ENCODE peak calls at places on chromosomes 11 and 22, in five cellular contexts. One of them, this sample, is unnamed. For H3K36me3, the result is how much of the 10 kb centered on the place peaks cover.

GRCh38 chr11:64356498-64357411 is 2.2 kb upstream of the RPS6KA4 start:
- DNase-seq in CD4-positive, CD25-positive, alpha-beta regulatory T cell: peak
- DNase-seq in CD8-positive, alpha-beta T cell: no peak
- DNase-seq in esophagus squamous epithelium: no peak
- DNase-seq in breast epithelium: no peak
- DNase-seq in this sample: no peak

GRCh38 chr11:1853376-1854131 is 670 bp downstream of the LSP1 start:
- DNase-seq in CD4-positive, CD25-positive, alpha-beta regulatory T cell: peak
- DNase-seq in CD8-positive, alpha-beta T cell: no peak
- DNase-seq in esophagus squamous epithelium: no peak
- DNase-seq in breast epithelium: no peak
- DNase-seq in this sample: no peak

GRCh38 chr22:36369004-36369921 is 18.5 kb downstream of the MYH9 start:
- DNase-seq in CD4-positive, CD25-positive, alpha-beta regulatory T cell: no peak
- DNase-seq in CD8-positive, alpha-beta T cell: no peak
- DNase-seq in esophagus squamous epithelium: no peak
- DNase-seq in breast epithelium: no peak
- DNase-seq in this sample: no peak

GRCh38 chr11:11966826-11967668 is 41.4 kb downstream of the DKK3 start:
- DNase-seq in CD4-positive, CD25-positive, alpha-beta regulatory T cell: peak
- DNase-seq in CD8-positive, alpha-beta T cell: peak
- DNase-seq in esophagus squamous epithelium: no peak
- DNase-seq in breast epithelium: peak
- DNase-seq in this sample: no peak

GRCh38 chr22:28075260-28075981 is 156.4 kb upstream of the PITPNB start:
- DNase-seq in CD4-positive, CD25-positive, alpha-beta regulatory T cell: no peak
- DNase-seq in CD8-positive, alpha-beta T cell: no peak
- DNase-seq in esophagus squamous epithelium: no peak
- DNase-seq in breast epithelium: no peak
- DNase-seq in this sample: no peak

GRCh38 chr11:62954478-62954877 is 30.3 kb downstream of the SLC22A6 start:
- DNase-seq in CD4-positive, CD25-positive, alpha-beta regulatory T cell: no peak
- DNase-seq in CD8-positive, alpha-beta T cell: no peak
- DNase-seq in esophagus squamous epithelium: no peak
- DNase-seq in breast epithelium: no peak
- DNase-seq in this sample: no peak

GRCh38 chr22:44080936-44081853 is 57.1 kb downstream of the PARVB start:
- DNase-seq in CD4-positive, CD25-positive, alpha-beta regulatory T cell: peak
- DNase-seq in CD8-positive, alpha-beta T cell: peak
- DNase-seq in esophagus squamous epithelium: no peak
- DNase-seq in breast epithelium: peak
- DNase-seq in this sample: peak

GRCh38 chr22:28822930-28823481 is 22.6 kb upstream of the XBP1 start:
- DNase-seq in CD4-positive, CD25-positive, alpha-beta regulatory T cell: peak
- DNase-seq in CD8-positive, alpha-beta T cell: no peak
- DNase-seq in esophagus squamous epithelium: no peak
- DNase-seq in breast epithelium: no peak
- DNase-seq in this sample: no peak

GRCh38 chr22:38965614-38966378 is 8.4 kb downstream of the APOBEC3A start:
- DNase-seq in CD4-positive, CD25-positive, alpha-beta regulatory T cell: no peak
- DNase-seq in CD8-positive, alpha-beta T cell: no peak
- DNase-seq in esophagus squamous epithelium: no peak
- DNase-seq in breast epithelium: no peak
- DNase-seq in this sample: no peak

GRCh38 chr11:40513281-40513680 is 946.2 kb downstream of the LRRC4C start:
- DNase-seq in CD4-positive, CD25-positive, alpha-beta regulatory T cell: no peak
- DNase-seq in CD8-positive, alpha-beta T cell: no peak
- DNase-seq in esophagus squamous epithelium: no peak
- DNase-seq in breast epithelium: no peak
- DNase-seq in this sample: no peak

GRCh38 chr11:21412652-21413383 is 743.4 kb downstream of the NELL1 start:
- DNase-seq in CD4-positive, CD25-positive, alpha-beta regulatory T cell: no peak
- DNase-seq in CD8-positive, alpha-beta T cell: no peak
- DNase-seq in esophagus squamous epithelium: no peak
- DNase-seq in breast epithelium: no peak
- DNase-seq in this sample: no peak

GRCh38 chr11:20002312-20003216 is 157.7 kb downstream of the DBX1 start:
- DNase-seq in CD4-positive, CD25-positive, alpha-beta regulatory T cell: no peak
- DNase-seq in CD8-positive, alpha-beta T cell: no peak
- DNase-seq in esophagus squamous epithelium: no peak
- DNase-seq in breast epithelium: no peak
- DNase-seq in this sample: no peak

GRCh38 chr11:88484873-88485621 is 147.5 kb upstream of the CTSC start:
- DNase-seq in CD4-positive, CD25-positive, alpha-beta regulatory T cell: peak
- DNase-seq in CD8-positive, alpha-beta T cell: no peak
- DNase-seq in esophagus squamous epithelium: no peak
- DNase-seq in breast epithelium: no peak
- DNase-seq in this sample: no peak

GRCh38 chr11:113365895-113366294 is 21.7 kb upstream of the ANKK1 start:
- DNase-seq in CD4-positive, CD25-positive, alpha-beta regulatory T cell: peak
- DNase-seq in CD8-positive, alpha-beta T cell: no peak
- DNase-seq in esophagus squamous epithelium: no peak
- DNase-seq in breast epithelium: no peak
- DNase-seq in this sample: no peak

GRCh38 chr22:27795053-27795452 is 6.5 kb downstream of the MN1 start:
- DNase-seq in CD4-positive, CD25-positive, alpha-beta regulatory T cell: no peak
- DNase-seq in CD8-positive, alpha-beta T cell: no peak
- DNase-seq in esophagus squamous epithelium: no peak
- DNase-seq in breast epithelium: no peak
- DNase-seq in this sample: no peak

GRCh38 chr11:82315093-82315492 is 418.6 kb downstream of the FAM181B start:
- DNase-seq in CD4-positive, CD25-positive, alpha-beta regulatory T cell: peak
- DNase-seq in CD8-positive, alpha-beta T cell: no peak
- DNase-seq in esophagus squamous epithelium: no peak
- DNase-seq in breast epithelium: no peak
- DNase-seq in this sample: no peak

GRCh38 chr11:110323786-110324185 is 27.4 kb upstream of the RDX start:
- DNase-seq in CD4-positive, CD25-positive, alpha-beta regulatory T cell: no peak
- DNase-seq in CD8-positive, alpha-beta T cell: no peak
- DNase-seq in esophagus squamous epithelium: no peak
- DNase-seq in breast epithelium: no peak
- DNase-seq in this sample: no peak

DNA sequence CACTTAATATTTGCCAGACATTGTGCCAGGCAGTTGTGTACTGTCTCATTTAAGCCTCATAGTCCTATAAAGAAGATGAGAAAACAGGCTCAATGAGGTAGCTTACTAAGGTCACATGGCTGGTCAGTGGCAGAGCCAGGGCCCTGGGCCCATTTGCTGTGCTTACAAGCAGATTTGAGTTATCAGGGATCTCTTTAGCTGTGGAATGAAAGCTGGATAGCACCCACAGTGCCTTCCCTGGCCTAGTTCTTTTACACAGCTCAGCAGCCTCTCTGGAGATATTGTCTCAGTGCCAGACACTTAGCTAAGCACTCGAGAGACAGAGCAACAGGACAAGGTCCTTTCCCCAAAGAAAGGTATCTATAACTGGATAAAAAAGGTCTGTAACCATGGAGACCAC is 6.1 kb downstream of the TMEM86A start:
- DNase-seq in CD4-positive, CD25-positive, alpha-beta regulatory T cell: no peak
- DNase-seq in CD8-positive, alpha-beta T cell: no peak
- DNase-seq in esophagus squamous epithelium: no peak
- DNase-seq in breast epithelium: peak
- DNase-seq in this sample: no peak
- H3K36me3 ChIP-seq in CD4-positive, CD25-positive, alpha-beta regulatory T cell: under half
- H3K36me3 ChIP-seq in CD8-positive, alpha-beta T cell: under half
- H3K36me3 ChIP-seq in esophagus squamous epithelium: under half
- H3K36me3 ChIP-seq in breast epithelium: under half
- H3K36me3 ChIP-seq in this sample: under half

DNA sequence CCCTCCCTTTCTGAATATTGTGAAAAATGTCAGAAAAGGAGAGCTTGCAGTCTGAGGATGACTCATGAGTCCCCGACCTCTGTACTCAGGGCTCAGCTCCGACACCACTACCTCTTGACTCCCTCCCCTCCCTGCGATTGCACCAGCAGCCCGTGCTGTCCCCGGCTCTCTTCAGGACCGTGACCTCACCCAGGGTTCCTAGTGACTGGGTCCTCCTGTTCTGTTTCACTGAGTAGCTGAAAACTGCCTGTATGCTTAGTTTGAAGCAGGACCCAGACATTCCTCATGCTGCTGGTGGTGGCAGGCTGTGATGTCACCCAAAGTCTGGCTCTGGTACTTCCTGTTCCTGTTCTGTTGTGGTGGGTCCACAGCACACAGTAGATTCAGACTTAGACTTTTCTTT is 11.7 kb downstream of the PHRF1 start:
- DNase-seq in CD4-positive, CD25-positive, alpha-beta regulatory T cell: peak
- DNase-seq in CD8-positive, alpha-beta T cell: peak
- DNase-seq in esophagus squamous epithelium: no peak
- DNase-seq in breast epithelium: no peak
- DNase-seq in this sample: peak
- H3K36me3 ChIP-seq in CD4-positive, CD25-positive, alpha-beta regulatory T cell: half or more
- H3K36me3 ChIP-seq in CD8-positive, alpha-beta T cell: under half
- H3K36me3 ChIP-seq in esophagus squamous epithelium: under half
- H3K36me3 ChIP-seq in breast epithelium: under half
- H3K36me3 ChIP-seq in this sample: half or more

DNA sequence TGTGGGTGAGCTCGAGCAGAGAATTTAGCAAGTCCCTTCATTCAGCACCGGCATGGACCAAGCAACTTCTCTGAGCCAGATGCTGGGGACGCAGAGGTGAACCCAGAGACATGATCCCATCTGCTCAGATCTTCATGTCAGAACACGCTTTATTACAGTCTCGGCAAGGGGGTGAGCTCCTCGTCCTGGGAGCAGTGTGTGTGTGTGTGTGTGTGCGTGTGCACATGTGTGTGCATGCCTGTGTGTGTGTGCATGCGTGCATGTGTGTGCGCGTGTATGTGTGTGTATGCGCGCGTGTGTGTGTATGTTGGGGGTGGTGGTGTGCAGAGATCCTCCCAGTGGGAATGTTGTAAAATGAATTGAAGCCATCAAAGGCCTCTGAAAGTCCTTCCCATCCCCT is 9.8 kb downstream of the MIAT start:
- DNase-seq in CD4-positive, CD25-positive, alpha-beta regulatory T cell: no peak
- DNase-seq in CD8-positive, alpha-beta T cell: no peak
- DNase-seq in esophagus squamous epithelium: no peak
- DNase-seq in breast epithelium: no peak
- DNase-seq in this sample: no peak
- H3K36me3 ChIP-seq in CD4-positive, CD25-positive, alpha-beta regulatory T cell: under half
- H3K36me3 ChIP-seq in CD8-positive, alpha-beta T cell: under half
- H3K36me3 ChIP-seq in esophagus squamous epithelium: under half
- H3K36me3 ChIP-seq in breast epithelium: under half
- H3K36me3 ChIP-seq in this sample: under half

GRCh38 chr11:58618215-58618614 is 4.2 kb upstream of the CNTF start:
- DNase-seq in CD4-positive, CD25-positive, alpha-beta regulatory T cell: peak
- DNase-seq in CD8-positive, alpha-beta T cell: no peak
- DNase-seq in esophagus squamous epithelium: no peak
- DNase-seq in breast epithelium: no peak
- DNase-seq in this sample: no peak
- H3K36me3 ChIP-seq in CD4-positive, CD25-positive, alpha-beta regulatory T cell: half or more
- H3K36me3 ChIP-seq in CD8-positive, alpha-beta T cell: half or more
- H3K36me3 ChIP-seq in esophagus squamous epithelium: under half
- H3K36me3 ChIP-seq in breast epithelium: under half
- H3K36me3 ChIP-seq in this sample: half or more

This sample was measured in ascending aorta.